ENCODE peak calls at places on chromosomes 12 and 14, in ten cellular contexts. One of them, this sample, is unnamed.

GRCh38 chr14:64955297-64955696 is 12.8 kb upstream of the GPX2 start:
- DNase-seq in NCI-H510A treated with DMSO at 0.1 percent for 48 hours: no peak
- DNase-seq in stimulated activated naive CD4-positive, alpha-beta T cell: no peak
- DNase-seq in CD8-positive, alpha-beta T cell: no peak
- DNase-seq in MM.1S: no peak
- DNase-seq in activated CD4-positive, alpha-beta memory T cell treated with anti-CD3 and anti-CD28 coated beads, Interleukin-2, amount 10 ng/mL, durations not matched to agents 7 days and 5 days: no peak
- DNase-seq in heart right ventricle: no peak
- DNase-seq in fibroblast of the aortic adventitia: no peak
- DNase-seq in ELR: no peak
- DNase-seq in tibial artery: peak; percentile 60
- DNase-seq in this sample: no peak

GRCh38 chr14:63273717-63274673 is 44.7 kb downstream of the GPHB5 start:
- DNase-seq in NCI-H510A treated with DMSO at 0.1 percent for 48 hours: no peak
- DNase-seq in stimulated activated naive CD4-positive, alpha-beta T cell: no peak
- DNase-seq in CD8-positive, alpha-beta T cell: no peak
- DNase-seq in MM.1S: no peak
- DNase-seq in activated CD4-positive, alpha-beta memory T cell treated with anti-CD3 and anti-CD28 coated beads, Interleukin-2, amount 10 ng/mL, durations not matched to agents 7 days and 5 days: no peak
- DNase-seq in heart right ventricle: peak; percentile 62
- DNase-seq in fibroblast of the aortic adventitia: peak; percentile 87
- DNase-seq in ELR: no peak
- DNase-seq in tibial artery: no peak
- DNase-seq in this sample: no peak

GRCh38 chr12:93790472-93791152 is 113.4 kb downstream of the CRADD start:
- DNase-seq in NCI-H510A treated with DMSO at 0.1 percent for 48 hours: no peak
- DNase-seq in stimulated activated naive CD4-positive, alpha-beta T cell: no peak
- DNase-seq in CD8-positive, alpha-beta T cell: peak; percentile 35
- DNase-seq in MM.1S: no peak
- DNase-seq in activated CD4-positive, alpha-beta memory T cell treated with anti-CD3 and anti-CD28 coated beads, Interleukin-2, amount 10 ng/mL, durations not matched to agents 7 days and 5 days: peak; percentile 23
- DNase-seq in heart right ventricle: no peak
- DNase-seq in fibroblast of the aortic adventitia: peak; percentile 74
- DNase-seq in ELR: peak; percentile 95
- DNase-seq in tibial artery: no peak
- DNase-seq in this sample: peak; percentile 84

GRCh38 chr12:95625012-95625411 is 73.7 kb upstream of the USP44 start:
- DNase-seq in NCI-H510A treated with DMSO at 0.1 percent for 48 hours: no peak
- DNase-seq in stimulated activated naive CD4-positive, alpha-beta T cell: no peak
- DNase-seq in CD8-positive, alpha-beta T cell: no peak
- DNase-seq in MM.1S: no peak
- DNase-seq in activated CD4-positive, alpha-beta memory T cell treated with anti-CD3 and anti-CD28 coated beads, Interleukin-2, amount 10 ng/mL, durations not matched to agents 7 days and 5 days: no peak
- DNase-seq in heart right ventricle: no peak
- DNase-seq in fibroblast of the aortic adventitia: no peak
- DNase-seq in ELR: no peak
- DNase-seq in tibial artery: no peak
- DNase-seq in this sample: no peak

GRCh38 chr14:92930737-92931602 is 8.0 kb downstream of the CHGA start:
- DNase-seq in NCI-H510A treated with DMSO at 0.1 percent for 48 hours: no peak
- DNase-seq in stimulated activated naive CD4-positive, alpha-beta T cell: no peak
- DNase-seq in CD8-positive, alpha-beta T cell: no peak
- DNase-seq in MM.1S: no peak
- DNase-seq in activated CD4-positive, alpha-beta memory T cell treated with anti-CD3 and anti-CD28 coated beads, Interleukin-2, amount 10 ng/mL, durations not matched to agents 7 days and 5 days: no peak
- DNase-seq in heart right ventricle: no peak
- DNase-seq in fibroblast of the aortic adventitia: peak; percentile 65
- DNase-seq in ELR: no peak
- DNase-seq in tibial artery: no peak
- DNase-seq in this sample: peak; percentile 35

GRCh38 chr14:85316701-85317100 is 213.2 kb upstream of the FLRT2 start:
- DNase-seq in NCI-H510A treated with DMSO at 0.1 percent for 48 hours: no peak
- DNase-seq in stimulated activated naive CD4-positive, alpha-beta T cell: no peak
- DNase-seq in CD8-positive, alpha-beta T cell: no peak
- DNase-seq in MM.1S: no peak
- DNase-seq in activated CD4-positive, alpha-beta memory T cell treated with anti-CD3 and anti-CD28 coated beads, Interleukin-2, amount 10 ng/mL, durations not matched to agents 7 days and 5 days: no peak
- DNase-seq in heart right ventricle: no peak
- DNase-seq in fibroblast of the aortic adventitia: no peak
- DNase-seq in ELR: peak; percentile 50
- DNase-seq in tibial artery: no peak
- DNase-seq in this sample: no peak

GRCh38 chr12:131452444-131452860 is 258.4 kb upstream of the SFSWAP start:
- DNase-seq in NCI-H510A treated with DMSO at 0.1 percent for 48 hours: no peak
- DNase-seq in stimulated activated naive CD4-positive, alpha-beta T cell: no peak
- DNase-seq in CD8-positive, alpha-beta T cell: no peak
- DNase-seq in MM.1S: no peak
- DNase-seq in activated CD4-positive, alpha-beta memory T cell treated with anti-CD3 and anti-CD28 coated beads, Interleukin-2, amount 10 ng/mL, durations not matched to agents 7 days and 5 days: peak; percentile 34
- DNase-seq in heart right ventricle: no peak
- DNase-seq in fibroblast of the aortic adventitia: no peak
- DNase-seq in ELR: no peak
- DNase-seq in tibial artery: no peak
- DNase-seq in this sample: no peak

GRCh38 chr14:35875296-35875695 is 49.2 kb downstream of the BRMS1L start:
- DNase-seq in NCI-H510A treated with DMSO at 0.1 percent for 48 hours: no peak
- DNase-seq in stimulated activated naive CD4-positive, alpha-beta T cell: no peak
- DNase-seq in CD8-positive, alpha-beta T cell: no peak
- DNase-seq in MM.1S: no peak
- DNase-seq in activated CD4-positive, alpha-beta memory T cell treated with anti-CD3 and anti-CD28 coated beads, Interleukin-2, amount 10 ng/mL, durations not matched to agents 7 days and 5 days: no peak
- DNase-seq in heart right ventricle: no peak
- DNase-seq in fibroblast of the aortic adventitia: peak; percentile 29
- DNase-seq in ELR: no peak
- DNase-seq in tibial artery: no peak
- DNase-seq in this sample: no peak

GRCh38 chr12:27237790-27238771 is 6.0 kb upstream of the STK38L start:
- DNase-seq in NCI-H510A treated with DMSO at 0.1 percent for 48 hours: no peak
- DNase-seq in stimulated activated naive CD4-positive, alpha-beta T cell: no peak
- DNase-seq in CD8-positive, alpha-beta T cell: no peak
- DNase-seq in MM.1S: peak; percentile 38
- DNase-seq in activated CD4-positive, alpha-beta memory T cell treated with anti-CD3 and anti-CD28 coated beads, Interleukin-2, amount 10 ng/mL, durations not matched to agents 7 days and 5 days: no peak
- DNase-seq in heart right ventricle: no peak
- DNase-seq in fibroblast of the aortic adventitia: no peak
- DNase-seq in ELR: no peak
- DNase-seq in tibial artery: no peak
- DNase-seq in this sample: no peak

GRCh38 chr14:50941151-50941550 is 3.1 kb downstream of the PYGL start:
- DNase-seq in NCI-H510A treated with DMSO at 0.1 percent for 48 hours: no peak
- DNase-seq in stimulated activated naive CD4-positive, alpha-beta T cell: no peak
- DNase-seq in CD8-positive, alpha-beta T cell: no peak
- DNase-seq in MM.1S: no peak
- DNase-seq in activated CD4-positive, alpha-beta memory T cell treated with anti-CD3 and anti-CD28 coated beads, Interleukin-2, amount 10 ng/mL, durations not matched to agents 7 days and 5 days: no peak
- DNase-seq in heart right ventricle: no peak
- DNase-seq in fibroblast of the aortic adventitia: no peak
- DNase-seq in ELR: peak; percentile 69
- DNase-seq in tibial artery: no peak
- DNase-seq in this sample: peak; percentile 44

This sample was measured in Daoy.